ENCODE peak calls at places on chromosomes 7 and 10, in five cellular contexts. G is SK-N-SH, Z is NCI-H1092, B is cortex of kidney, K is NT2/D1. Q is an unnamed sample.

GRCh38 chr7:51645298-51645697 is 328.7 kb upstream of the COBL start:
- DNase-seq in B (no peak), G (no peak), Z (no peak), K (peak), Q (no peak)

GRCh38 chr7:131600578-131600977 is 44.1 kb upstream of the PODXL start:
- DNase-seq in B (no peak), G (no peak), K (no peak), Z (no peak), Q (no peak)

GRCh38 chr7:158098125-158099030 is 489.2 kb downstream of the PTPRN2 start:
- DNase-seq in Z (no peak), B (no peak), G (no peak), K (no peak), Q (no peak)

GRCh38 chr7:69839782-69840181 is 241.5 kb downstream of the AUTS2 start:
- DNase-seq in Z (no peak), B (no peak), G (no peak), K (no peak), Q (no peak)

GRCh38 chr7:103811315-103811714 is 178.1 kb downstream of the RELN start:
- DNase-seq in Z (no peak), G (peak), B (no peak), K (no peak), Q (no peak)

GRCh38 chr7:120988591-120989299 is at the start of gene CPED1:
- DNase-seq in K (no peak), Z (peak), G (peak), B (no peak), Q (no peak)

GRCh38 chr10:31099664-31100063 is 68.0 kb upstream of the ZNF438 start:
- DNase-seq in K (no peak), Z (no peak), B (no peak), G (no peak), Q (no peak)

GRCh38 chr7:37927739-37928444 is 7.5 kb downstream of the EPDR1 start:
- DNase-seq in K (no peak), Z (no peak), B (no peak), G (no peak), Q (no peak)

GRCh38 chr10:43707755-43708154 is 59.1 kb upstream of the ZNF32 start:
- DNase-seq in Z (no peak), B (no peak), G (no peak), K (no peak), Q (no peak)

GRCh38 chr10:99457808-99458207 is 27.4 kb upstream of the GOT1 start:
- DNase-seq in K (no peak), B (no peak), Z (no peak), G (no peak), Q (no peak)

GRCh38 chr10:32692174-32692573 is 246.2 kb downstream of the CCDC7 start:
- DNase-seq in B (no peak), Z (no peak), K (no peak), G (no peak), Q (no peak)

GRCh38 chr7:137454169-137455166 is 110.9 kb upstream of the PTN start:
- DNase-seq in K (no peak), B (no peak), Z (peak), G (peak), Q (no peak)

GRCh38 chr10:131727612-131728011 is 173.2 kb upstream of the PPP2R2D start:
- DNase-seq in B (no peak), Z (no peak), K (no peak), G (no peak), Q (no peak)